ENCODE peak calls at places on chromosomes 11 and 22, in nine cellular contexts. D is heart right ventricle, B is omental fat pad, L is lower lobe of right lung, W is astrocyte of the spinal cord, K is endothelial cell, U is nephron progenitor cell, J is glutamatergic neuron, X is A549. S is an unnamed sample.

GRCh38 chr11:108313444-108313843 is 90.6 kb downstream of the ATM start:
- DNase-seq in D (no peak), B (no peak), L (no peak), W (no peak), K (no peak), U (no peak), J (no peak), X (no peak), S (no peak)

GRCh38 chr11:61429346-61429690 is 457 bp downstream of the CPSF7 start:
- DNase-seq in D (peak), B (peak), L (no peak), W (peak), K (peak), U (peak), J (peak), X (peak), S (no peak)

GRCh38 chr11:81197396-81197795 is 1536.3 kb downstream of the FAM181B start:
- DNase-seq in D (no peak), B (no peak), L (no peak), W (no peak), K (no peak), U (no peak), J (no peak), X (no peak), S (no peak)

GRCh38 chr11:9015677-9016076 is 11.9 kb upstream of the NRIP3 start:
- DNase-seq in D (peak), B (no peak), L (peak), W (peak), K (peak), U (peak), J (peak), X (peak), S (peak)

GRCh38 chr22:19728271-19728670 is 4.9 kb downstream of the GP1BB start:
- DNase-seq in D (no peak), B (no peak), L (no peak), W (no peak), K (no peak), U (no peak), J (no peak), X (no peak), S (no peak)

GRCh38 chr22:16810188-16810802 is 14.9 kb downstream of the XKR3 start:
- DNase-seq in D (no peak), B (no peak), L (no peak), W (no peak), K (no peak), U (no peak), J (no peak), X (no peak), S (no peak)

GRCh38 chr11:103241574-103241973 is 132.3 kb downstream of the DYNC2H1 start:
- DNase-seq in D (no peak), B (no peak), L (no peak), W (no peak), K (no peak), U (no peak), J (no peak), X (no peak), S (no peak)

GRCh38 chr22:22772883-22773282 is 114.7 kb upstream of the IGLL5 start:
- DNase-seq in D (no peak), B (no peak), L (no peak), W (no peak), K (no peak), U (no peak), J (no peak), X (no peak), S (no peak)

GRCh38 chr22:19035474-19036228 is 86.6 kb downstream of the DGCR2 start:
- DNase-seq in D (no peak), B (no peak), L (peak), W (no peak), K (no peak), U (peak), J (no peak), X (peak), S (no peak)

GRCh38 chr22:27835446-27835845 is 33.9 kb upstream of the MN1 start:
- DNase-seq in D (no peak), B (no peak), L (no peak), W (peak), K (no peak), U (no peak), J (no peak), X (no peak), S (no peak)

GRCh38 chr11:77046060-77046501 is 11.9 kb downstream of the B3GNT6 start:
- DNase-seq in D (no peak), B (no peak), L (peak), W (no peak), K (peak), U (peak), J (peak), X (peak), S (no peak)

GRCh38 chr11:119202554-119202953 is 3.6 kb upstream of the CBL start:
- DNase-seq in D (no peak), B (no peak), L (peak), W (no peak), K (no peak), U (no peak), J (no peak), X (no peak), S (no peak)

GRCh38 chr22:38657248-38657909 is 941 bp downstream of the CBY1 start:
- DNase-seq in D (no peak), B (no peak), L (no peak), W (peak), K (peak), U (peak), J (peak), X (no peak), S (no peak)

GRCh38 chr22:35425971-35426800 is 26.2 kb downstream of the MCM5 start:
- DNase-seq in D (no peak), B (no peak), L (no peak), W (no peak), K (no peak), U (peak), J (no peak), X (no peak), S (no peak)

GRCh38 chr22:18095101-18095805 is 15.4 kb upstream of the TUBA8 start:
- DNase-seq in D (no peak), B (no peak), L (no peak), W (peak), K (no peak), U (no peak), J (no peak), X (peak), S (no peak)

GRCh38 chr11:69317401-69318092 is 23.6 kb downstream of the MYEOV start:
- DNase-seq in D (no peak), B (no peak), L (no peak), W (peak), K (no peak), U (no peak), J (no peak), X (no peak), S (no peak)

GRCh38 chr11:26793517-26793916 is 71.7 kb upstream of the SLC5A12 start:
- DNase-seq in D (no peak), B (no peak), L (no peak), W (no peak), K (no peak), U (no peak), J (no peak), X (no peak), S (no peak)

GRCh38 chr11:72475359-72475758 is 41.0 kb upstream of the CLPB start:
- DNase-seq in D (no peak), B (no peak), L (no peak), W (no peak), K (no peak), U (no peak), J (no peak), X (no peak), S (no peak)

DNA sequence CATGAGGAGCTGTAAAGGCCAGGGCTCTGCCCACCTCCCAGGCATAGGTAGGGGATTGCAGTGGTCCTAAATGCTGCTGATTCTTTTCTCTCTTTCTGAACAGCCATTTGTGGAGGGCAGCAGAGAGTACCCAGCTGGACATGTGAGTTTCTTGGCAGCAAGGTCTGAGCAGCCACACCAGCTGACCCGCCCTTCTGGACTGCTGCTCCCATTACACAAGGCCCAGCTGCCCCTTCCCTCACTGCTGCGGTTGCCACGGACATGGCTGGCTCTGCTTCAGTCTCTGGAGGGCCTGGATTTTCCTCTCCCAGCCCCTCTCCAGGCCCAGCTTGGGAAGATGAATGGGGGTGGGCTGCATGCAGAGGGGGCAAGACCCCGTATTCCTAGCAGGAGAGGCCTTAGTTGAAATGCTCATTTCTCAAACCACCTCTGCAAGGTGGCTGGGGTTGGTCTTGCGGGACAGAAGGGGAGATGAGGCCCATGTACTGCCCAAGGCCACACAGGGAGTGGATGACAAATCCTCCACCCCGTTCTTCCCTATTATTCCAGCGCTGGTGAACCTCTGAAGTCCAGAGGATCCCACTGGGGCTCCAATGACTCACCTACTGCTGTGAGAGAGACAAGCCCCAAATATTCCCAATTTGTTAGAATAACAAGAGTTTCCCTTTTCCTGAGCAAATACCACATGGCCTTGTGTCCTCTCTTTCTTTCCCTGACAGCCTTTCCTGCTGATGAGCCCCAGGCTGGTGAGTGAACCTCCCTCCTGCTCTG is 4.7 kb downstream of the LGALS12 start:
- DNase-seq in D (peak), B (no peak), L (peak), W (peak), K (no peak), U (no peak), J (peak), X (no peak), S (no peak)
- TF ChIP-seq CTCF in D (no peak), B (no peak), L (no peak), W (no peak), K (no peak), U (no peak), J (no peak), X (no peak), S (no peak)

GRCh38 chr11:73762732-73763131 is 1.9 kb upstream of the RAB6A start:
- DNase-seq in D (no peak), B (no peak), L (no peak), W (no peak), K (no peak), U (no peak), J (no peak), X (no peak), S (no peak)

GRCh38 chr11:73759520-73760065 is 1.3 kb downstream of the RAB6A start:
- DNase-seq in D (no peak), B (no peak), L (no peak), W (peak), K (no peak), U (no peak), J (no peak), X (peak), S (no peak)

GRCh38 chr11:73760066-73760679 is 701 bp downstream of the RAB6A start:
- DNase-seq in D (peak), B (no peak), L (peak), W (peak), K (peak), U (peak), J (peak), X (peak), S (no peak)

GRCh38 chr11:73761403-73761945 is 600 bp upstream of the RAB6A start:
- DNase-seq in D (peak), B (no peak), L (peak), W (no peak), K (no peak), U (no peak), J (no peak), X (no peak), S (no peak)

GRCh38 chr11:73760680-73761402 is at the start of gene RAB6A:
- DNase-seq in D (peak), B (peak), L (peak), W (peak), K (peak), U (peak), J (peak), X (peak), S (peak)
- TF ChIP-seq CTCF in D (peak), B (no peak), L (peak), W (peak), K (no peak), U (no peak), J (no peak), X (no peak), S (peak)

DNA sequence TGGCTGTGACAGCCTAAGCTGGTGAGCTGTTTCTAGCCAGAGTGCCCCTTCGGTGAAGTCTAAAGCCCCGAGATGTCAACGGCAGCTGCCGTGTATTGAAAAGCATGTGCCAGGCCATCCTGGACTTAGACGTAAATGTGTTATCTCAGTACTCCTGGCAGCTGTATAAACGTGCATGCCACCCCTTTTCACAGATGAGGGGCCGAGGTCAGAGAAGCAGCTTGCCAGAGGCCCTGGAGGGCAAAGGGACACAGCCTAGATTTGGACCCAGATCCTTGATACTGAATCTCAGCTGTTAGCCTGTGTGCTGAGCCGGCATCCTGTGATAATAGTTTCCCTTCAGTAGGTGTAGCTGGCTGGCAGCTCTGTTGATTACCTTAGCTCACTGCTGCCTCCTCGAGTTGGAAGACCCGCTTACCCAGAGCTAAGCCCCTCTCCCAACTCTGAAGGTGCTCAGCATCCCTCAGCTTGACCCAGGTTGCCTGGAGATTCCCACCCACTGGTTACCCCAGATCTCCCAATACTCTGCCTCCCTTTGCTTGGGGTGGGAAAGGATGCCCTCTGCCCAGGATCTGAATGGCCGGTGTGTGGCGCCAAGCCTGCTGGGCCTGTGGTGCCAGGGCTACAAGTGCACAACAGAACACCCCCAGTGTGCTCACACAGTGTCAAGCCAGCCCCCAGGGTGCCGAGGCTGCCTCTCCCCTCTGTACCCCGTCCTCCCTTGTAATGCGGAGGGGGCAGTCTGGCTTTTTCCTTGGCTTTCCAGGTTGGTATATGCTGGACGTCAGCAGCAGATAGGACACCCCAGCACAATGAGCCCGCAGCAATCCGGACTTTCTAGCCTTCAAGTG is 59.8 kb upstream of the WNT7B start:
- DNase-seq in D (no peak), B (peak), L (no peak), W (no peak), K (no peak), U (no peak), J (no peak), X (peak), S (no peak)
- TF ChIP-seq CTCF in D (no peak), B (no peak), L (no peak), W (peak), K (no peak), U (no peak), J (no peak), X (peak), S (peak)

GRCh38 chr11:120310875-120311274 is 14.2 kb upstream of the TLCD5 start:
- DNase-seq in D (no peak), B (no peak), L (no peak), W (no peak), K (no peak), U (no peak), J (no peak), X (no peak), S (no peak)
- TF ChIP-seq CTCF in D (no peak), B (no peak), L (no peak), W (no peak), K (no peak), U (no peak), J (no peak), X (no peak), S (no peak)

S was measured in GM12864.